ENCODE peak calls at places on chromosome 13, in four cellular contexts. One of them, this sample, is unnamed.

GRCh38 chr13:93789058-93789457 is 562.5 kb downstream of the GPC6 start:
- DNase-seq in A549: no peak
- DNase-seq in K562: no peak
- DNase-seq in body of pancreas: no peak
- DNase-seq in this sample: no peak

GRCh38 chr13:110509971-110510786 is 51.3 kb downstream of the RAB20 start:
- DNase-seq in K562: peak; percentile 67
- DNase-seq in A549: no peak
- DNase-seq in body of pancreas: no peak
- DNase-seq in this sample: peak; percentile 54

GRCh38 chr13:92716749-92717148 is 509.9 kb upstream of the GPC6 start:
- DNase-seq in K562: no peak
- DNase-seq in A549: no peak
- DNase-seq in body of pancreas: no peak
- DNase-seq in this sample: no peak

GRCh38 chr13:60788156-60788829 is 391.3 kb downstream of the TDRD3 start:
- DNase-seq in body of pancreas: peak; percentile 13
- DNase-seq in K562: no peak
- DNase-seq in A549: no peak
- DNase-seq in this sample: peak; percentile 26

GRCh38 chr13:59835569-59835968 is 328.2 kb downstream of the DIAPH3 start:
- DNase-seq in K562: no peak
- DNase-seq in body of pancreas: no peak
- DNase-seq in A549: no peak
- DNase-seq in this sample: no peak

GRCh38 chr13:104318121-104318520 is 1251.9 kb upstream of the SLC10A2 start:
- DNase-seq in K562: no peak
- DNase-seq in body of pancreas: no peak
- DNase-seq in A549: no peak
- DNase-seq in this sample: no peak

GRCh38 chr13:28628250-28628649 is 30.7 kb upstream of the POMP start:
- DNase-seq in K562: no peak
- DNase-seq in A549: no peak
- DNase-seq in body of pancreas: no peak
- DNase-seq in this sample: no peak

GRCh38 chr13:65368832-65369231 is 1861.3 kb downstream of the PCDH9 start:
- DNase-seq in K562: no peak
- DNase-seq in A549: no peak
- DNase-seq in body of pancreas: no peak
- DNase-seq in this sample: no peak

GRCh38 chr13:84296386-84296785 is 414.1 kb upstream of the SLITRK1 start:
- DNase-seq in body of pancreas: no peak
- DNase-seq in A549: no peak
- DNase-seq in K562: no peak
- DNase-seq in this sample: no peak

GRCh38 chr13:66886248-66886647 is 343.9 kb downstream of the PCDH9 start:
- DNase-seq in A549: no peak
- DNase-seq in K562: no peak
- DNase-seq in body of pancreas: no peak
- DNase-seq in this sample: no peak

GRCh38 chr13:40749327-40749726 is 21.7 kb downstream of the MRPS31 start:
- DNase-seq in A549: no peak
- DNase-seq in body of pancreas: no peak
- DNase-seq in K562: no peak
- DNase-seq in this sample: no peak

GRCh38 chr13:85316501-85316900 is 482.7 kb downstream of the SLITRK6 start:
- DNase-seq in K562: no peak
- DNase-seq in A549: no peak
- DNase-seq in body of pancreas: no peak
- DNase-seq in this sample: no peak

GRCh38 chr13:110412132-110412912 is 105.2 kb downstream of the COL4A2 start:
- DNase-seq in K562: peak; percentile 74
- DNase-seq in body of pancreas: peak; percentile 84
- DNase-seq in A549: peak; percentile 91
- DNase-seq in this sample: peak; percentile 90

GRCh38 chr13:90070362-90070761 is 1277.1 kb upstream of the MIR17HG start:
- DNase-seq in body of pancreas: no peak
- DNase-seq in K562: no peak
- DNase-seq in A549: no peak
- DNase-seq in this sample: no peak

GRCh38 chr13:106063591-106064308 is 471.7 kb downstream of the EFNB2 start:
- DNase-seq in A549: no peak
- DNase-seq in body of pancreas: no peak
- DNase-seq in K562: no peak
- DNase-seq in this sample: no peak

GRCh38 chr13:33485247-33485646 is 199.7 kb upstream of the STARD13 start:
- DNase-seq in body of pancreas: no peak
- DNase-seq in K562: no peak
- DNase-seq in A549: no peak
- DNase-seq in this sample: no peak

GRCh38 chr13:30918662-30919405 is 12.8 kb downstream of the MEDAG start:
- DNase-seq in body of pancreas: no peak
- DNase-seq in A549: no peak
- DNase-seq in K562: no peak
- DNase-seq in this sample: no peak

GRCh38 chr13:112941349-112941748 is 27.7 kb upstream of the MCF2L start:
- DNase-seq in K562: no peak
- DNase-seq in A549: no peak
- DNase-seq in body of pancreas: no peak
- DNase-seq in this sample: no peak

GRCh38 chr13:90576067-90576466 is 771.4 kb upstream of the MIR17HG start:
- DNase-seq in K562: no peak
- DNase-seq in A549: no peak
- DNase-seq in body of pancreas: no peak
- DNase-seq in this sample: no peak

GRCh38 chr13:97030705-97031452 is 36.6 kb upstream of the OXGR1 start:
- DNase-seq in K562: peak; percentile 19
- DNase-seq in body of pancreas: no peak
- DNase-seq in A549: peak; percentile 31
- DNase-seq in this sample: peak; percentile 20

GRCh38 chr13:113959198-113959597 is 14.7 kb downstream of the C13orf46 start:
- DNase-seq in body of pancreas: no peak
- DNase-seq in A549: no peak
- DNase-seq in K562: peak; percentile 81
- DNase-seq in this sample: no peak

GRCh38 chr13:86020350-86021002 is 221.3 kb upstream of the SLITRK6 start:
- DNase-seq in K562: no peak
- DNase-seq in body of pancreas: no peak
- DNase-seq in A549: no peak
- DNase-seq in this sample: no peak

GRCh38 chr13:33931397-33931987 is 113.5 kb downstream of the RFC3 start:
- DNase-seq in A549: peak; percentile 1
- DNase-seq in K562: peak; percentile 6
- DNase-seq in body of pancreas: peak; percentile 13
- DNase-seq in this sample: no peak

GRCh38 chr13:113999618-113999910 is 25.7 kb upstream of the C13orf46 start:
- DNase-seq in A549: no peak
- DNase-seq in K562: no peak
- DNase-seq in body of pancreas: no peak
- DNase-seq in this sample: no peak

GRCh38 chr13:112965573-112966115 is 3.4 kb upstream of the MCF2L start:
- DNase-seq in A549: no peak
- DNase-seq in body of pancreas: no peak
- DNase-seq in K562: no peak
- DNase-seq in this sample: no peak

GRCh38 chr13:113820813-113821651 is 42.8 kb downstream of the GAS6 start:
- DNase-seq in body of pancreas: peak; percentile 30
- DNase-seq in K562: peak; percentile 41
- DNase-seq in A549: peak; percentile 40
- DNase-seq in this sample: peak; percentile 84

GRCh38 chr13:60453490-60453889 is 56.5 kb downstream of the TDRD3 start:
- DNase-seq in K562: no peak
- DNase-seq in A549: no peak
- DNase-seq in body of pancreas: no peak
- DNase-seq in this sample: no peak

DNA sequence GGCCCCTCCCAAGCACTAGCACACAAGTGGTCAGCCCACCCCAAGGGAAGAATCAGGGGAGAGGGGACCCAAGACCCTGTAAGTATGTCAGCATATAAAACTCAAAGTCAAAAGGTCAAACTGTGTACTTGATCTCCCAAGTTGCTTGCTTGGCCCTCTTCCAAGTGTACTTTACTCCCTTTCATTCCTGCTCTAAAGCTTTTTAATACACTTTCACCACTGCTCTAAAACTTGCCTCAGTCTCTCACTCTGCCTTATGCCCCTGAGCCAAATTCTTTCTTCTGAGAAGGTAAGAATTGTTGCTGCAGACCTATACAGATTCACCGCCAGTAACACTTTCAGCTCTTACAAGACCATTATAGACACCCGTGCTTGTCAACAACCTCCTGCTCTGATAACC is 15.1 kb upstream of the RNASEH2B start:
- DNase-seq in K562: no peak
- DNase-seq in A549: no peak
- DNase-seq in body of pancreas: no peak
- DNase-seq in this sample: no peak
- H3K27ac ChIP-seq in K562: no peak overlapping the region
- H3K27ac ChIP-seq in A549: no peak overlapping the region
- H3K27ac ChIP-seq in body of pancreas: no peak overlapping the region
- H3K27ac ChIP-seq in this sample: no peak overlapping the region

GRCh38 chr13:42525035-42525504 is 48.9 kb upstream of the TNFSF11 start:
- DNase-seq in body of pancreas: no peak
- DNase-seq in K562: no peak
- DNase-seq in A549: no peak
- DNase-seq in this sample: no peak
- TF ChIP-seq POLR2A in body of pancreas: no peak
- TF ChIP-seq POLR2A in K562: no peak
- TF ChIP-seq POLR2A in A549: no peak
- TF ChIP-seq POLR2A in this sample: no peak

GRCh38 chr13:32159147-32159869 is 127.7 kb downstream of the FRY start:
- DNase-seq in A549: no peak
- DNase-seq in body of pancreas: peak; percentile 23
- DNase-seq in K562: no peak
- DNase-seq in this sample: no peak

GRCh38 chr13:32165791-32166190 is 134.2 kb downstream of the FRY start:
- DNase-seq in body of pancreas: no peak
- DNase-seq in K562: no peak
- DNase-seq in A549: no peak
- DNase-seq in this sample: no peak

GRCh38 chr13:32168136-32168535 is 136.6 kb downstream of the FRY start:
- DNase-seq in body of pancreas: no peak
- DNase-seq in A549: no peak
- DNase-seq in K562: no peak
- DNase-seq in this sample: no peak

GRCh38 chr13:32164622-32165268 is 133.2 kb downstream of the FRY start:
- DNase-seq in body of pancreas: peak; percentile 31
- DNase-seq in K562: peak; percentile 54
- DNase-seq in A549: peak; percentile 50
- DNase-seq in this sample: peak; percentile 63
- TF ChIP-seq CTCF in body of pancreas: no peak
- TF ChIP-seq CTCF in K562: peak; percentile 64
- TF ChIP-seq CTCF in A549: peak; percentile 49
- TF ChIP-seq CTCF in this sample: peak; percentile 58

GRCh38 chr13:80360298-80360827 is 19.4 kb upstream of the SPRY2 start:
- DNase-seq in K562: no peak
- DNase-seq in body of pancreas: no peak
- DNase-seq in A549: no peak
- DNase-seq in this sample: no peak
- H3K27ac ChIP-seq in K562: peak overlapping the region; percentile 76
- H3K27ac ChIP-seq in body of pancreas: no peak overlapping the region
- H3K27ac ChIP-seq in A549: no peak overlapping the region
- H3K27ac ChIP-seq in this sample: no peak overlapping the region

GRCh38 chr13:46569471-46569870 is 16.5 kb downstream of the LRCH1 start:
- DNase-seq in body of pancreas: no peak
- DNase-seq in A549: no peak
- DNase-seq in K562: no peak
- DNase-seq in this sample: no peak
- TF ChIP-seq POLR2A in body of pancreas: no peak
- TF ChIP-seq POLR2A in A549: no peak
- TF ChIP-seq POLR2A in K562: no peak
- TF ChIP-seq POLR2A in this sample: no peak

GRCh38 chr13:87827479-87827878 is 156.3 kb downstream of the SLITRK5 start:
- DNase-seq in A549: no peak
- DNase-seq in K562: no peak
- DNase-seq in body of pancreas: no peak
- DNase-seq in this sample: no peak
- TF ChIP-seq CTCF in A549: no peak
- TF ChIP-seq CTCF in K562: no peak
- TF ChIP-seq CTCF in body of pancreas: no peak
- TF ChIP-seq CTCF in this sample: no peak

GRCh38 chr13:73231456-73231855 is 172.7 kb downstream of the KLF5 start:
- DNase-seq in body of pancreas: no peak
- DNase-seq in A549: no peak
- DNase-seq in K562: no peak
- DNase-seq in this sample: no peak

GRCh38 chr13:73230714-73231113 is 171.9 kb downstream of the KLF5 start:
- DNase-seq in K562: no peak
- DNase-seq in A549: no peak
- DNase-seq in body of pancreas: no peak
- DNase-seq in this sample: no peak

DNA sequence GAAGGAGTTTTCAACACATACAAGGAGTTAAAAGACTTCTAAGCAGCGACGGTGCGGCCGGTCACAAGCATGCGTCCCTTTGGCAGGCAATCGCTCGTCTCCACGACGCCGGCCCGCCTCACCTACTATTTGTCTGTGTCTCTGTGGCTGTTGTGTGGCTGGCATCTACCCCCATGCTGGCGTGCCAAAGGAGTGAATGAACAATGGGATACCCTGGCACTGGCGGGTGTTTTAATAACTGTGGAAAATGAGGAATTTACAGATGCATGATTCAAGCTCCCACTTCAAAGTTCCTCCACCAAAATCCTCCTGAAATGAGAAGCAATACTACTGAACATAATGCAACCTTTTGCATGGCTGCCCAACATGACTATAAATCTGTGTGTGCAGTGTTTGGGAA is 176.6 kb downstream of the KLF5 start:
- DNase-seq in K562: no peak
- DNase-seq in A549: no peak
- DNase-seq in body of pancreas: no peak
- DNase-seq in this sample: no peak
- H3K27ac ChIP-seq in K562: no peak overlapping the region
- H3K27ac ChIP-seq in A549: no peak overlapping the region
- H3K27ac ChIP-seq in body of pancreas: no peak overlapping the region
- H3K27ac ChIP-seq in this sample: no peak overlapping the region

DNA sequence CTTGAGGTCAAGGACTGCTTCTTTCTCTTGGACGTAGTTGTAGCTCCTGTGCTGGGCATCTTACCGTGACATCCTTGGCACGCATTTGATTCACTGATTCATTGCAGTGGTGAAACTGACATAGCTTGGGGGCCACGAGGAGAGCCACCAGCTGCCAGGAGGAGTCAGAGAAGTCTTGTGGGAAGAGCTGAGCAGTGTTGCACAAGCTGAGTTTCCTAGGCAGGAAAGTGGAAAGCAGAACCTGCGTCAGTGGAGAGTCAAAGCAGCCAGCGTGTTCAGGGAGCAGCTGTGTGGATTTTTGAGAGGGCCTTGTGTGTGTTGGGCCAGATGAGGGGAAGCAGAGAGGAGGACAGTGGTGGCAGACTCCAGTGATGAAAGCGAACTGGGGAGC is 5.3 kb upstream of the GPR183 start:
- DNase-seq in A549: no peak
- DNase-seq in K562: no peak
- DNase-seq in body of pancreas: peak; percentile 39
- DNase-seq in this sample: peak; percentile 53
- TF ChIP-seq POLR2A in A549: no peak
- TF ChIP-seq POLR2A in K562: no peak
- TF ChIP-seq POLR2A in body of pancreas: no peak
- TF ChIP-seq POLR2A in this sample: no peak